ENCODE peak calls at places on chromosomes 6 and 20, in ten cellular contexts. One of them, this sample, is unnamed.

GRCh38 chr6:153879826-153880225 is 159.2 kb upstream of the OPRM1 start:
- DNase-seq in CD8-positive, alpha-beta T cell: no peak
- DNase-seq in activated CD8-positive, alpha-beta memory T cell treated with anti-CD3 and anti-CD28 coated beads, Interleukin-2, amount 50 U/mL, for 48 hours: no peak
- DNase-seq in mesenteric fat pad: no peak
- DNase-seq in kidney epithelial cell: no peak
- DNase-seq in endothelial cell: no peak
- DNase-seq in OCI-LY7: no peak
- DNase-seq in uterus: no peak
- DNase-seq in activated CD4-positive, alpha-beta T cell treated with anti-CD3 and anti-CD28 coated beads for 36 hours: no peak
- DNase-seq in cardiac muscle cell: no peak
- DNase-seq in this sample: no peak

GRCh38 chr20:35005463-35005961 is 49.8 kb downstream of the MYH7B start:
- DNase-seq in CD8-positive, alpha-beta T cell: no peak
- DNase-seq in activated CD8-positive, alpha-beta memory T cell treated with anti-CD3 and anti-CD28 coated beads, Interleukin-2, amount 50 U/mL, for 48 hours: no peak
- DNase-seq in mesenteric fat pad: no peak
- DNase-seq in kidney epithelial cell: no peak
- DNase-seq in endothelial cell: no peak
- DNase-seq in OCI-LY7: no peak
- DNase-seq in uterus: peak
- DNase-seq in activated CD4-positive, alpha-beta T cell treated with anti-CD3 and anti-CD28 coated beads for 36 hours: peak
- DNase-seq in cardiac muscle cell: no peak
- DNase-seq in this sample: peak

GRCh38 chr6:41578714-41579610 is 32.8 kb downstream of the FOXP4 start:
- DNase-seq in CD8-positive, alpha-beta T cell: no peak
- DNase-seq in activated CD8-positive, alpha-beta memory T cell treated with anti-CD3 and anti-CD28 coated beads, Interleukin-2, amount 50 U/mL, for 48 hours: no peak
- DNase-seq in mesenteric fat pad: no peak
- DNase-seq in kidney epithelial cell: no peak
- DNase-seq in endothelial cell: peak
- DNase-seq in OCI-LY7: no peak
- DNase-seq in uterus: no peak
- DNase-seq in activated CD4-positive, alpha-beta T cell treated with anti-CD3 and anti-CD28 coated beads for 36 hours: no peak
- DNase-seq in cardiac muscle cell: peak
- DNase-seq in this sample: no peak

GRCh38 chr20:33659341-33660034 is 2.6 kb upstream of the C20orf144 start:
- DNase-seq in CD8-positive, alpha-beta T cell: no peak
- DNase-seq in activated CD8-positive, alpha-beta memory T cell treated with anti-CD3 and anti-CD28 coated beads, Interleukin-2, amount 50 U/mL, for 48 hours: no peak
- DNase-seq in mesenteric fat pad: no peak
- DNase-seq in kidney epithelial cell: no peak
- DNase-seq in endothelial cell: no peak
- DNase-seq in OCI-LY7: no peak
- DNase-seq in uterus: no peak
- DNase-seq in activated CD4-positive, alpha-beta T cell treated with anti-CD3 and anti-CD28 coated beads for 36 hours: no peak
- DNase-seq in cardiac muscle cell: no peak
- DNase-seq in this sample: no peak

GRCh38 chr6:35363293-35363750 is 21.0 kb downstream of the PPARD start:
- DNase-seq in CD8-positive, alpha-beta T cell: no peak
- DNase-seq in activated CD8-positive, alpha-beta memory T cell treated with anti-CD3 and anti-CD28 coated beads, Interleukin-2, amount 50 U/mL, for 48 hours: no peak
- DNase-seq in mesenteric fat pad: no peak
- DNase-seq in kidney epithelial cell: peak
- DNase-seq in endothelial cell: no peak
- DNase-seq in OCI-LY7: no peak
- DNase-seq in uterus: no peak
- DNase-seq in activated CD4-positive, alpha-beta T cell treated with anti-CD3 and anti-CD28 coated beads for 36 hours: no peak
- DNase-seq in cardiac muscle cell: no peak
- DNase-seq in this sample: no peak

GRCh38 chr6:41714556-41715273 is 20.7 kb downstream of the TFEB start:
- DNase-seq in CD8-positive, alpha-beta T cell: no peak
- DNase-seq in activated CD8-positive, alpha-beta memory T cell treated with anti-CD3 and anti-CD28 coated beads, Interleukin-2, amount 50 U/mL, for 48 hours: no peak
- DNase-seq in mesenteric fat pad: no peak
- DNase-seq in kidney epithelial cell: no peak
- DNase-seq in endothelial cell: no peak
- DNase-seq in OCI-LY7: no peak
- DNase-seq in uterus: no peak
- DNase-seq in activated CD4-positive, alpha-beta T cell treated with anti-CD3 and anti-CD28 coated beads for 36 hours: no peak
- DNase-seq in cardiac muscle cell: no peak
- DNase-seq in this sample: no peak

GRCh38 chr20:25055711-25056492 is 2.0 kb downstream of the ACSS1 start:
- DNase-seq in CD8-positive, alpha-beta T cell: no peak
- DNase-seq in activated CD8-positive, alpha-beta memory T cell treated with anti-CD3 and anti-CD28 coated beads, Interleukin-2, amount 50 U/mL, for 48 hours: no peak
- DNase-seq in mesenteric fat pad: no peak
- DNase-seq in kidney epithelial cell: no peak
- DNase-seq in endothelial cell: no peak
- DNase-seq in OCI-LY7: no peak
- DNase-seq in uterus: no peak
- DNase-seq in activated CD4-positive, alpha-beta T cell treated with anti-CD3 and anti-CD28 coated beads for 36 hours: no peak
- DNase-seq in cardiac muscle cell: peak
- DNase-seq in this sample: no peak

GRCh38 chr6:134619789-134620188 is 301.9 kb upstream of the SGK1 start:
- DNase-seq in CD8-positive, alpha-beta T cell: no peak
- DNase-seq in activated CD8-positive, alpha-beta memory T cell treated with anti-CD3 and anti-CD28 coated beads, Interleukin-2, amount 50 U/mL, for 48 hours: no peak
- DNase-seq in mesenteric fat pad: no peak
- DNase-seq in kidney epithelial cell: peak
- DNase-seq in endothelial cell: no peak
- DNase-seq in OCI-LY7: no peak
- DNase-seq in uterus: no peak
- DNase-seq in activated CD4-positive, alpha-beta T cell treated with anti-CD3 and anti-CD28 coated beads for 36 hours: no peak
- DNase-seq in cardiac muscle cell: peak
- DNase-seq in this sample: no peak

GRCh38 chr6:159646731-159647130 is 46.3 kb downstream of the SOD2 start:
- DNase-seq in CD8-positive, alpha-beta T cell: no peak
- DNase-seq in activated CD8-positive, alpha-beta memory T cell treated with anti-CD3 and anti-CD28 coated beads, Interleukin-2, amount 50 U/mL, for 48 hours: no peak
- DNase-seq in mesenteric fat pad: no peak
- DNase-seq in kidney epithelial cell: peak
- DNase-seq in endothelial cell: no peak
- DNase-seq in OCI-LY7: no peak
- DNase-seq in uterus: no peak
- DNase-seq in activated CD4-positive, alpha-beta T cell treated with anti-CD3 and anti-CD28 coated beads for 36 hours: no peak
- DNase-seq in cardiac muscle cell: peak
- DNase-seq in this sample: no peak

GRCh38 chr20:44412402-44413144 is 57.1 kb downstream of the HNF4A start:
- DNase-seq in CD8-positive, alpha-beta T cell: no peak
- DNase-seq in activated CD8-positive, alpha-beta memory T cell treated with anti-CD3 and anti-CD28 coated beads, Interleukin-2, amount 50 U/mL, for 48 hours: no peak
- DNase-seq in mesenteric fat pad: no peak
- DNase-seq in kidney epithelial cell: no peak
- DNase-seq in endothelial cell: no peak
- DNase-seq in OCI-LY7: no peak
- DNase-seq in uterus: no peak
- DNase-seq in activated CD4-positive, alpha-beta T cell treated with anti-CD3 and anti-CD28 coated beads for 36 hours: no peak
- DNase-seq in cardiac muscle cell: no peak
- DNase-seq in this sample: no peak

GRCh38 chr6:129632081-129632758 is 77.8 kb downstream of the ARHGAP18 start:
- DNase-seq in CD8-positive, alpha-beta T cell: no peak
- DNase-seq in activated CD8-positive, alpha-beta memory T cell treated with anti-CD3 and anti-CD28 coated beads, Interleukin-2, amount 50 U/mL, for 48 hours: no peak
- DNase-seq in mesenteric fat pad: no peak
- DNase-seq in kidney epithelial cell: no peak
- DNase-seq in endothelial cell: no peak
- DNase-seq in OCI-LY7: no peak
- DNase-seq in uterus: no peak
- DNase-seq in activated CD4-positive, alpha-beta T cell treated with anti-CD3 and anti-CD28 coated beads for 36 hours: no peak
- DNase-seq in cardiac muscle cell: no peak
- DNase-seq in this sample: no peak

GRCh38 chr20:1764136-1765033 is 106.8 kb upstream of the SIRPG start:
- DNase-seq in CD8-positive, alpha-beta T cell: peak
- DNase-seq in activated CD8-positive, alpha-beta memory T cell treated with anti-CD3 and anti-CD28 coated beads, Interleukin-2, amount 50 U/mL, for 48 hours: peak
- DNase-seq in mesenteric fat pad: no peak
- DNase-seq in kidney epithelial cell: peak
- DNase-seq in endothelial cell: peak
- DNase-seq in OCI-LY7: peak
- DNase-seq in uterus: peak
- DNase-seq in activated CD4-positive, alpha-beta T cell treated with anti-CD3 and anti-CD28 coated beads for 36 hours: peak
- DNase-seq in cardiac muscle cell: peak
- DNase-seq in this sample: peak

GRCh38 chr20:59806578-59806975 is 126.9 kb downstream of the SYCP2 start:
- DNase-seq in CD8-positive, alpha-beta T cell: no peak
- DNase-seq in activated CD8-positive, alpha-beta memory T cell treated with anti-CD3 and anti-CD28 coated beads, Interleukin-2, amount 50 U/mL, for 48 hours: peak
- DNase-seq in mesenteric fat pad: no peak
- DNase-seq in kidney epithelial cell: no peak
- DNase-seq in endothelial cell: no peak
- DNase-seq in OCI-LY7: no peak
- DNase-seq in uterus: no peak
- DNase-seq in activated CD4-positive, alpha-beta T cell treated with anti-CD3 and anti-CD28 coated beads for 36 hours: no peak
- DNase-seq in cardiac muscle cell: no peak
- DNase-seq in this sample: no peak